ENCODE peak calls at places on chromosomes 6 and 20, in eight cellular contexts. One of them, this sample, is unnamed.

GRCh38 chr6:168999392-168999791 is 254.3 kb downstream of the THBS2 start:
- DNase-seq in Peyer's patch: no peak
- DNase-seq in CD8-positive, alpha-beta T cell: no peak
- DNase-seq in pancreas: no peak
- DNase-seq in vagina: no peak
- DNase-seq in GM03348: no peak
- DNase-seq in A549: no peak
- DNase-seq in NCI-H1417: no peak
- DNase-seq in this sample: no peak

GRCh38 chr20:32329817-32330554 is 28.1 kb upstream of the ASXL1 start:
- DNase-seq in CD8-positive, alpha-beta T cell: no peak
- DNase-seq in vagina: no peak
- DNase-seq in NCI-H1417: peak
- DNase-seq in A549: no peak
- DNase-seq in GM03348: no peak
- DNase-seq in Peyer's patch: no peak
- DNase-seq in pancreas: peak
- DNase-seq in this sample: no peak

GRCh38 chr6:117145940-117146339 is 119.4 kb upstream of the VGLL2 start:
- DNase-seq in NCI-H1417: no peak
- DNase-seq in GM03348: no peak
- DNase-seq in A549: no peak
- DNase-seq in CD8-positive, alpha-beta T cell: no peak
- DNase-seq in pancreas: no peak
- DNase-seq in Peyer's patch: no peak
- DNase-seq in vagina: no peak
- DNase-seq in this sample: no peak

GRCh38 chr6:141265748-141266647 is 866.7 kb upstream of the GJE1 start:
- DNase-seq in A549: no peak
- DNase-seq in NCI-H1417: peak
- DNase-seq in Peyer's patch: no peak
- DNase-seq in CD8-positive, alpha-beta T cell: no peak
- DNase-seq in GM03348: peak
- DNase-seq in vagina: no peak
- DNase-seq in pancreas: no peak
- DNase-seq in this sample: no peak

GRCh38 chr6:34748757-34749156 is 8.5 kb upstream of the SNRPC start:
- DNase-seq in pancreas: no peak
- DNase-seq in GM03348: no peak
- DNase-seq in vagina: no peak
- DNase-seq in CD8-positive, alpha-beta T cell: no peak
- DNase-seq in NCI-H1417: no peak
- DNase-seq in Peyer's patch: no peak
- DNase-seq in A549: no peak
- DNase-seq in this sample: no peak

GRCh38 chr6:1604347-1604990 is 5.2 kb upstream of the FOXC1 start:
- DNase-seq in Peyer's patch: peak
- DNase-seq in NCI-H1417: no peak
- DNase-seq in vagina: no peak
- DNase-seq in CD8-positive, alpha-beta T cell: peak
- DNase-seq in pancreas: peak
- DNase-seq in GM03348: peak
- DNase-seq in A549: no peak
- DNase-seq in this sample: peak

GRCh38 chr6:106976270-106976669 is 1.7 kb upstream of the CD24 start:
- DNase-seq in GM03348: no peak
- DNase-seq in vagina: no peak
- DNase-seq in pancreas: no peak
- DNase-seq in NCI-H1417: no peak
- DNase-seq in A549: no peak
- DNase-seq in Peyer's patch: no peak
- DNase-seq in CD8-positive, alpha-beta T cell: no peak
- DNase-seq in this sample: peak

GRCh38 chr20:4725263-4725550 is 3.5 kb downstream of the PRND start:
- DNase-seq in A549: no peak
- DNase-seq in pancreas: no peak
- DNase-seq in CD8-positive, alpha-beta T cell: no peak
- DNase-seq in Peyer's patch: no peak
- DNase-seq in vagina: no peak
- DNase-seq in NCI-H1417: no peak
- DNase-seq in GM03348: no peak
- DNase-seq in this sample: no peak

GRCh38 chr6:32196682-32197616 is 4.5 kb upstream of the GPSM3 start:
- DNase-seq in Peyer's patch: peak
- DNase-seq in CD8-positive, alpha-beta T cell: no peak
- DNase-seq in GM03348: no peak
- DNase-seq in vagina: no peak
- DNase-seq in NCI-H1417: peak
- DNase-seq in A549: no peak
- DNase-seq in pancreas: no peak
- DNase-seq in this sample: no peak

GRCh38 chr6:39881851-39882566 is 52.3 kb downstream of the MOCS1 start:
- DNase-seq in NCI-H1417: no peak
- DNase-seq in vagina: no peak
- DNase-seq in Peyer's patch: no peak
- DNase-seq in GM03348: peak
- DNase-seq in CD8-positive, alpha-beta T cell: no peak
- DNase-seq in pancreas: no peak
- DNase-seq in A549: no peak
- DNase-seq in this sample: no peak

GRCh38 chr6:5814116-5814515 is 192.6 kb downstream of the NRN1 start:
- DNase-seq in CD8-positive, alpha-beta T cell: no peak
- DNase-seq in GM03348: no peak
- DNase-seq in Peyer's patch: no peak
- DNase-seq in pancreas: no peak
- DNase-seq in NCI-H1417: no peak
- DNase-seq in vagina: no peak
- DNase-seq in A549: no peak
- DNase-seq in this sample: no peak

GRCh38 chr6:8193541-8193940 is 91.2 kb upstream of the EEF1E1 start:
- DNase-seq in GM03348: no peak
- DNase-seq in A549: no peak
- DNase-seq in CD8-positive, alpha-beta T cell: no peak
- DNase-seq in pancreas: no peak
- DNase-seq in Peyer's patch: no peak
- DNase-seq in NCI-H1417: no peak
- DNase-seq in vagina: no peak
- DNase-seq in this sample: peak

GRCh38 chr6:148451690-148452089 is 109.1 kb downstream of the SASH1 start:
- DNase-seq in Peyer's patch: no peak
- DNase-seq in NCI-H1417: no peak
- DNase-seq in pancreas: no peak
- DNase-seq in GM03348: no peak
- DNase-seq in CD8-positive, alpha-beta T cell: no peak
- DNase-seq in vagina: no peak
- DNase-seq in A549: no peak
- DNase-seq in this sample: no peak

GRCh38 chr6:129701721-129702455 is 8.1 kb downstream of the ARHGAP18 start:
- DNase-seq in vagina: no peak
- DNase-seq in CD8-positive, alpha-beta T cell: no peak
- DNase-seq in pancreas: no peak
- DNase-seq in A549: no peak
- DNase-seq in Peyer's patch: no peak
- DNase-seq in NCI-H1417: no peak
- DNase-seq in GM03348: peak
- DNase-seq in this sample: no peak

GRCh38 chr20:9594284-9594875 is 80.0 kb downstream of the LAMP5 start:
- DNase-seq in Peyer's patch: no peak
- DNase-seq in pancreas: peak
- DNase-seq in CD8-positive, alpha-beta T cell: no peak
- DNase-seq in GM03348: no peak
- DNase-seq in vagina: no peak
- DNase-seq in A549: peak
- DNase-seq in NCI-H1417: no peak
- DNase-seq in this sample: no peak

GRCh38 chr6:168641455-168641854 is 200.5 kb downstream of the SMOC2 start:
- DNase-seq in vagina: no peak
- DNase-seq in A549: no peak
- DNase-seq in pancreas: no peak
- DNase-seq in GM03348: no peak
- DNase-seq in Peyer's patch: no peak
- DNase-seq in NCI-H1417: no peak
- DNase-seq in CD8-positive, alpha-beta T cell: no peak
- DNase-seq in this sample: peak

GRCh38 chr6:106525111-106525884 is 104.0 kb downstream of the RTN4IP1 start:
- DNase-seq in GM03348: no peak
- DNase-seq in CD8-positive, alpha-beta T cell: no peak
- DNase-seq in Peyer's patch: no peak
- DNase-seq in pancreas: no peak
- DNase-seq in NCI-H1417: no peak
- DNase-seq in A549: no peak
- DNase-seq in vagina: no peak
- DNase-seq in this sample: no peak

GRCh38 chr20:58064411-58065010 is 163.9 kb downstream of the ANKRD60 start:
- DNase-seq in pancreas: peak
- DNase-seq in A549: no peak
- DNase-seq in Peyer's patch: peak
- DNase-seq in GM03348: no peak
- DNase-seq in vagina: peak
- DNase-seq in NCI-H1417: no peak
- DNase-seq in CD8-positive, alpha-beta T cell: no peak
- DNase-seq in this sample: peak

GRCh38 chr6:21538186-21538798 is 55.3 kb upstream of the SOX4 start:
- DNase-seq in vagina: no peak
- DNase-seq in NCI-H1417: no peak
- DNase-seq in CD8-positive, alpha-beta T cell: no peak
- DNase-seq in GM03348: peak
- DNase-seq in Peyer's patch: no peak
- DNase-seq in pancreas: no peak
- DNase-seq in A549: no peak
- DNase-seq in this sample: no peak

GRCh38 chr6:2578729-2579128 is 172.0 kb downstream of the MYLK4 start:
- DNase-seq in NCI-H1417: no peak
- DNase-seq in vagina: no peak
- DNase-seq in Peyer's patch: no peak
- DNase-seq in CD8-positive, alpha-beta T cell: no peak
- DNase-seq in A549: no peak
- DNase-seq in pancreas: no peak
- DNase-seq in GM03348: no peak
- DNase-seq in this sample: no peak

GRCh38 chr6:89323461-89324098 is 8.5 kb upstream of the GABRR2 start:
- DNase-seq in A549: no peak
- DNase-seq in vagina: no peak
- DNase-seq in Peyer's patch: no peak
- DNase-seq in pancreas: no peak
- DNase-seq in GM03348: no peak
- DNase-seq in CD8-positive, alpha-beta T cell: no peak
- DNase-seq in NCI-H1417: no peak
- DNase-seq in this sample: no peak

GRCh38 chr6:161019324-161019839 is 27.8 kb downstream of the MAP3K4 start:
- DNase-seq in A549: no peak
- DNase-seq in pancreas: no peak
- DNase-seq in NCI-H1417: no peak
- DNase-seq in CD8-positive, alpha-beta T cell: no peak
- DNase-seq in GM03348: no peak
- DNase-seq in vagina: no peak
- DNase-seq in Peyer's patch: no peak
- DNase-seq in this sample: no peak

GRCh38 chr20:39800111-39800510 is 838.0 kb downstream of the DHX35 start:
- DNase-seq in GM03348: peak
- DNase-seq in vagina: no peak
- DNase-seq in A549: no peak
- DNase-seq in CD8-positive, alpha-beta T cell: no peak
- DNase-seq in Peyer's patch: no peak
- DNase-seq in pancreas: no peak
- DNase-seq in NCI-H1417: no peak
- DNase-seq in this sample: no peak

GRCh38 chr20:46178891-46179290 is 60.8 kb downstream of the CD40 start:
- DNase-seq in NCI-H1417: no peak
- DNase-seq in Peyer's patch: no peak
- DNase-seq in CD8-positive, alpha-beta T cell: no peak
- DNase-seq in vagina: no peak
- DNase-seq in pancreas: peak
- DNase-seq in GM03348: no peak
- DNase-seq in A549: no peak
- DNase-seq in this sample: no peak

GRCh38 chr6:165059032-165059431 is 250.4 kb downstream of the C6orf118 start:
- DNase-seq in vagina: no peak
- DNase-seq in CD8-positive, alpha-beta T cell: no peak
- DNase-seq in NCI-H1417: no peak
- DNase-seq in A549: no peak
- DNase-seq in pancreas: no peak
- DNase-seq in Peyer's patch: no peak
- DNase-seq in GM03348: no peak
- DNase-seq in this sample: no peak

This sample was measured in Caco-2.